ENCODE peak calls at places on chromosomes 6 and 20, in eight cellular contexts. H, X, C, Q, L, O, B and S are unnamed samples.

GRCh38 chr6:7053125-7053784 is 54.5 kb upstream of the RREB1 start:
- DNase-seq in H (no peak), X (no peak), C (no peak), Q (no peak), L (no peak), O (no peak), B (no peak), S (peak; percentile 58)

GRCh38 chr20:32050851-32051556 is 1.0 kb upstream of the HCK start:
- DNase-seq in H (peak; percentile 60), X (peak; percentile 94), C (no peak), Q (peak; percentile 43), L (no peak), O (peak; percentile 34), B (no peak), S (no peak)

GRCh38 chr6:53608386-53608785 is 57.2 kb downstream of the KLHL31 start:
- DNase-seq in H (no peak), X (no peak), C (no peak), Q (no peak), L (no peak), O (no peak), B (no peak), S (no peak)

GRCh38 chr6:75086236-75086635 is 119.6 kb downstream of the COL12A1 start:
- DNase-seq in H (no peak), X (no peak), C (no peak), Q (no peak), L (no peak), O (no peak), B (no peak), S (no peak)

GRCh38 chr20:9035129-9035528 is 33.8 kb upstream of the PLCB4 start:
- DNase-seq in H (no peak), X (no peak), C (no peak), Q (no peak), L (no peak), O (no peak), B (no peak), S (no peak)

GRCh38 chr6:41092421-41093140 is 19.8 kb downstream of the NFYA start:
- DNase-seq in H (no peak), X (no peak), C (no peak), Q (no peak), L (no peak), O (no peak), B (no peak), S (peak; percentile 35)

GRCh38 chr20:62472343-62473199 is 3.2 kb downstream of the GATA5 start:
- DNase-seq in H (no peak), X (no peak), C (no peak), Q (no peak), L (no peak), O (no peak), B (no peak), S (no peak)

GRCh38 chr6:128508588-128509296 is 11.7 kb downstream of the PTPRK start:
- DNase-seq in H (no peak), X (no peak), C (no peak), Q (no peak), L (no peak), O (no peak), B (peak; percentile 89), S (no peak)

GRCh38 chr6:1227935-1228753 is 83.8 kb upstream of the FOXQ1 start:
- DNase-seq in H (no peak), X (no peak), C (no peak), Q (no peak), L (no peak), O (no peak), B (no peak), S (no peak)

GRCh38 chr20:610130-611046 is at the start of gene TCF15:
- DNase-seq in H (peak; percentile 71), X (no peak), C (no peak), Q (no peak), L (peak; percentile 24), O (peak; percentile 74), B (peak; percentile 91), S (peak; percentile 80)

GRCh38 chr20:24948939-24949679 is at the start of gene CST7:
- DNase-seq in H (no peak), X (peak; percentile 87), C (peak; percentile 91), Q (peak; percentile 70), L (peak; percentile 74), O (no peak), B (no peak), S (peak; percentile 53)

GRCh38 chr6:139062921-139063320 is 34.4 kb downstream of the ABRACL start:
- DNase-seq in H (no peak), X (no peak), C (no peak), Q (no peak), L (no peak), O (no peak), B (no peak), S (no peak)

GRCh38 chr6:25359191-25359861 is 80.2 kb downstream of the CARMIL1 start:
- DNase-seq in H (peak; percentile 37), X (no peak), C (no peak), Q (no peak), L (no peak), O (no peak), B (peak; percentile 70), S (no peak)

GRCh38 chr20:36246410-36246809 is 10.1 kb downstream of the AAR2 start:
- DNase-seq in H (no peak), X (no peak), C (no peak), Q (no peak), L (no peak), O (no peak), B (no peak), S (no peak)